ENCODE peak calls at places on chromosomes 3 and 15, in eight cellular contexts. B is suprapubic skin, T is cardiac muscle cell, S is HL-60, P is cardiac fibroblast, M is left lung, D is A549, Y is upper lobe of left lung. O is an unnamed sample.
A peak's percentile ranks its signal among the peaks of the same experiment; 100 is the strongest.

GRCh38 chr3:69226071-69226470 is 103.7 kb upstream of the LMOD3 start:
- DNase-seq in B (no peak), T (no peak), S (no peak), P (no peak), M (no peak), D (no peak), Y (no peak), O (no peak)

GRCh38 chr3:23738946-23739345 is 66.8 kb upstream of the UBE2E1 start:
- DNase-seq in B (no peak), T (no peak), S (no peak), P (peak; percentile 17), M (no peak), D (no peak), Y (no peak), O (no peak)

GRCh38 chr15:37028609-37029287 is 71.6 kb downstream of the MEIS2 start:
- DNase-seq in B (no peak), T (peak; percentile 74), S (no peak), P (peak; percentile 83), M (no peak), D (no peak), Y (no peak), O (no peak)

GRCh38 chr3:131537531-131537930 is 34.8 kb upstream of the MRPL3 start:
- DNase-seq in B (no peak), T (no peak), S (no peak), P (no peak), M (no peak), D (no peak), Y (no peak), O (no peak)

GRCh38 chr15:90681480-90681879 is 35.7 kb upstream of the BLM start:
- DNase-seq in B (no peak), T (peak; percentile 84), S (no peak), P (peak; percentile 94), M (no peak), D (no peak), Y (no peak), O (no peak)

GRCh38 chr3:39907981-39908380 is 98.6 kb downstream of the MYRIP start:
- DNase-seq in B (no peak), T (peak; percentile 61), S (no peak), P (no peak), M (no peak), D (no peak), Y (no peak), O (no peak)

GRCh38 chr3:69838217-69838616 is 99.0 kb downstream of the MITF start:
- DNase-seq in B (no peak), T (peak; percentile 68), S (no peak), P (peak; percentile 86), M (no peak), D (no peak), Y (no peak), O (no peak)

GRCh38 chr3:178705925-178706324 is 169.7 kb downstream of the KCNMB2 start:
- DNase-seq in B (no peak), T (no peak), S (no peak), P (no peak), M (no peak), D (no peak), Y (no peak), O (no peak)

GRCh38 chr3:128392812-128393544 is 73.7 kb downstream of the DNAJB8 start:
- DNase-seq in B (no peak), T (no peak), S (no peak), P (no peak), M (peak; percentile 50), D (no peak), Y (no peak), O (no peak)

GRCh38 chr3:46894256-46894655 is 16.7 kb downstream of the PTH1R start:
- DNase-seq in B (no peak), T (no peak), S (no peak), P (no peak), M (no peak), D (no peak), Y (no peak), O (no peak)

GRCh38 chr3:10292505-10293419 is at the start of gene GHRL:
- DNase-seq in B (no peak), T (peak; percentile 53), S (peak; percentile 93), P (peak; percentile 69), M (no peak), D (no peak), Y (no peak), O (peak; percentile 50)

GRCh38 chr3:158103131-158103955 is 2.9 kb downstream of the SHOX2 start:
- DNase-seq in B (peak; percentile 59), T (no peak), S (no peak), P (no peak), M (peak; percentile 71), D (no peak), Y (peak; percentile 71), O (no peak)

GRCh38 chr15:23797747-23798157 is 110.6 kb upstream of the NDN start:
- DNase-seq in B (no peak), T (no peak), S (no peak), P (no peak), M (no peak), D (no peak), Y (peak; percentile 25), O (no peak)

GRCh38 chr15:77506311-77507150 is 85.8 kb downstream of the HMG20A start:
- DNase-seq in B (no peak), T (peak; percentile 79), S (no peak), P (peak; percentile 62), M (no peak), D (no peak), Y (peak; percentile 45), O (no peak)

GRCh38 chr15:60585743-60586708 is 107.1 kb upstream of the ICE2 start:
- DNase-seq in B (no peak), T (peak; percentile 80), S (peak; percentile 49), P (peak; percentile 87), M (no peak), D (peak; percentile 79), Y (no peak), O (no peak)

GRCh38 chr3:190026154-190026553 is 94.5 kb downstream of the P3H2 start:
- DNase-seq in B (no peak), T (no peak), S (no peak), P (no peak), M (no peak), D (no peak), Y (no peak), O (no peak)

GRCh38 chr3:78978037-78978436 is 789.8 kb downstream of the ROBO1 start:
- DNase-seq in B (no peak), T (peak; percentile 43), S (no peak), P (peak; percentile 64), M (no peak), D (peak; percentile 15), Y (no peak), O (no peak)

GRCh38 chr3:11604139-11604895 is 39.4 kb downstream of the VGLL4 start:
- DNase-seq in B (no peak), T (peak; percentile 91), S (no peak), P (peak; percentile 92), M (peak; percentile 41), D (no peak), Y (no peak), O (no peak)

GRCh38 chr3:85821130-85821756 is 862.5 kb downstream of the CADM2 start:
- DNase-seq in B (no peak), T (peak; percentile 2), S (peak; percentile 3), P (peak; percentile 3), M (no peak), D (peak; percentile 1), Y (no peak), O (no peak)
- TF ChIP-seq CTCF in B (peak; percentile 15), T (no peak), S (peak; percentile 39), P (peak; percentile 18), M (peak; percentile 14), D (peak; percentile 48), Y (no peak), O (no peak)

DNA sequence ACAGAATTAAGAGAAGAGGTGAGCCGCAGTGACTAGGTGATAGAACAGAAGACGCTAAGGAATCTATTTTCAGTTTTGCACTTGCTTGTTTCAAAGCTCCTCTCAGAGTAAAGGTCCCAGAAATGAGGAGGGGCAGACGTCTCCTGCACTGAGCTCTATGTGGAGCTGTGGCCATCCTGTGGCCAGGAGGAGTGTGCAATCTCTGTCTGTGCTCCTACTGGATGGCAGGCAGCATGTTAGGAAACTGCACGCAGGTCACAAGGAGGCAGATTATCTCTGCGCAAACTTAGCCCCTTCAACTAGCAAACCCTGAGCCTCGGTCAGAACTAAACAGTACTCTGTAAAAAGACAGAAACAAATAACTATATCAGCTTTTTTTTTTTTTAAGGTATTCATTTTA is 31.1 kb upstream of the PPIB start:
- DNase-seq in B (no peak), T (no peak), S (no peak), P (no peak), M (no peak), D (no peak), Y (no peak), O (no peak)
- TF ChIP-seq CTCF in B (no peak), T (no peak), S (no peak), P (no peak), M (no peak), D (no peak), Y (no peak), O (no peak)

GRCh38 chr15:66963710-66964109 is 101.7 kb upstream of the SMAD3 start:
- DNase-seq in B (no peak), T (no peak), S (no peak), P (no peak), M (no peak), D (no peak), Y (no peak), O (no peak)

GRCh38 chr15:66964791-66965190 is 100.6 kb upstream of the SMAD3 start:
- DNase-seq in B (no peak), T (no peak), S (no peak), P (no peak), M (no peak), D (no peak), Y (no peak), O (no peak)

GRCh38 chr15:66965201-66965900 is 100.1 kb upstream of the SMAD3 start:
- DNase-seq in B (no peak), T (no peak), S (no peak), P (no peak), M (no peak), D (no peak), Y (no peak), O (no peak)

GRCh38 chr15:66964111-66964738 is 101.2 kb upstream of the SMAD3 start:
- DNase-seq in B (no peak), T (no peak), S (no peak), P (no peak), M (no peak), D (no peak), Y (no peak), O (no peak)

GRCh38 chr15:66966256-66966655 is 99.1 kb upstream of the SMAD3 start:
- DNase-seq in B (no peak), T (no peak), S (no peak), P (no peak), M (no peak), D (no peak), Y (no peak), O (no peak)
- TF ChIP-seq CTCF in B (no peak), T (peak; percentile 4), S (no peak), P (no peak), M (no peak), D (peak; percentile 52), Y (no peak), O (no peak)

DNA sequence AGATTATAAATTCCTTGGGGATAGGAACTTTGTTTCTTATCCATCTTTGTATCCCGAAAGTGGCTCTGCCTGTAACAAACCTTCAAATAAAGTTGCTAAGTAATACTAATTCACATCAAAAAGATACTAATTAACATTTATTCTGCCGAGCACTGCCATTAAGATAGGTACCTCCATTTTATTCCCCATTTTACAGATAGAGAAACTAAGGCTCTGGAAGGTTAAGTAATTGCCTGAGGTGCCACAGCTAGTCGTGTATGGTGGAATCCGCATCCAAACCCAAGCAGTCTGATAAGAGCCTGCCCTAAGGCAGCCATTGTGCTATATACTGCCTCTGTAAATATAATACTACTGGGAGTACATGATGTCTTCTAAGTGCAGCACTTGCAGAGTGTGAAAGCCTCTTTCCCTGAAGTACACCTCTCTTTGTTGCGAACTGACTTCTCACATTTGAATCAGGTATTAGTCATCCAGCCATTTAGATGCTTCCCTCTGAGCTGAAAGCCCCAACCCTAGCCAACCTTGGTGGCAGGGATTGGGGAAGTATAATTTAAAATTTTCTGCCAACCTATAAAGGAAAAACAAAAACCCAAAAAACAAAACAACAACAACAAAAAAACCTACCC is 78.5 kb upstream of the CHD2 start:
- DNase-seq in B (no peak), T (no peak), S (no peak), P (peak; percentile 34), M (no peak), D (no peak), Y (no peak), O (no peak)
- TF ChIP-seq CTCF in B (no peak), T (no peak), S (no peak), P (no peak), M (no peak), D (no peak), Y (no peak), O (no peak)

O was measured in activated B cell treated with CpG ODN at 0.5 μM for 24 hours.